ENCODE peak calls at places on chromosomes 7 and 10, in nine cellular contexts. E, D, R, S, M, C, P, K and Q are unnamed samples.
A peak's percentile ranks its signal among the peaks of the same experiment; 100 is the strongest.

GRCh38 chr10:98074315-98074911 is 44.0 kb upstream of the CRTAC1 start:
- DNase-seq in K (no peak), D (peak; percentile 21), R (no peak), C (no peak), M (no peak), E (peak; percentile 15), S (peak; percentile 10), P (peak; percentile 31), Q (peak; percentile 30)

GRCh38 chr7:16891338-16891737 is 9.6 kb upstream of the AGR3 start:
- DNase-seq in C (peak; percentile 32), D (no peak), P (peak; percentile 55), R (no peak), S (peak; percentile 46), K (peak; percentile 68), M (no peak), E (peak; percentile 2), Q (peak; percentile 74)

GRCh38 chr7:7808156-7808555 is 89.7 kb upstream of the RPA3 start:
- DNase-seq in P (no peak), K (peak; percentile 52), E (no peak), S (peak; percentile 60), M (no peak), C (no peak), D (no peak), R (no peak), Q (peak; percentile 71)

GRCh38 chr10:59557052-59557451 is 152.6 kb downstream of the SLC16A9 start:
- DNase-seq in M (no peak), C (no peak), S (no peak), D (no peak), R (no peak), P (no peak), K (no peak), E (no peak), Q (no peak)

GRCh38 chr7:5545529-5545928 is 121.9 kb upstream of the TNRC18 start:
- DNase-seq in M (no peak), E (no peak), D (no peak), R (no peak), P (no peak), C (no peak), K (no peak), S (no peak), Q (no peak)

GRCh38 chr10:27100800-27101347 is 580 bp upstream of the ANKRD26 start:
- DNase-seq in P (no peak), K (no peak), M (no peak), R (no peak), D (no peak), E (no peak), C (no peak), S (no peak), Q (no peak)

GRCh38 chr7:143375298-143376034 is 5.7 kb upstream of the ZYX start:
- DNase-seq in S (peak; percentile 72), E (peak; percentile 40), D (no peak), P (no peak), K (no peak), M (no peak), R (no peak), C (peak; percentile 77), Q (no peak)

GRCh38 chr10:17599089-17599488 is 18.1 kb downstream of the HACD1 start:
- DNase-seq in K (peak; percentile 33), S (peak; percentile 39), E (no peak), R (no peak), M (no peak), D (no peak), P (no peak), C (peak; percentile 46), Q (peak; percentile 53)

GRCh38 chr7:123871998-123872867 is 27.3 kb downstream of the HYAL4 start:
- DNase-seq in P (peak; percentile 53), S (peak; percentile 53), M (peak; percentile 19), E (peak; percentile 50), C (peak; percentile 44), R (no peak), K (peak; percentile 32), D (peak; percentile 18), Q (peak; percentile 72)

GRCh38 chr7:18426564-18427226 is 68.9 kb upstream of the HDAC9 start:
- DNase-seq in P (no peak), C (peak; percentile 67), D (no peak), R (no peak), K (peak; percentile 65), M (no peak), E (no peak), S (peak; percentile 68), Q (peak; percentile 35)

GRCh38 chr7:134549366-134549765 is 456 bp downstream of the AKR1B15 start:
- DNase-seq in P (no peak), M (no peak), C (no peak), S (no peak), K (no peak), R (no peak), E (no peak), D (no peak), Q (no peak)

GRCh38 chr10:118835682-118836326 is 81.0 kb upstream of the CACUL1 start:
- DNase-seq in C (peak; percentile 73), R (no peak), K (peak; percentile 27), E (no peak), M (no peak), P (peak; percentile 51), D (no peak), S (peak; percentile 88), Q (peak; percentile 99)

GRCh38 chr7:95688931-95689453 is 83.4 kb upstream of the DYNC1I1 start:
- DNase-seq in P (no peak), R (no peak), K (no peak), C (peak; percentile 65), M (no peak), E (no peak), S (peak; percentile 8), D (no peak), Q (peak; percentile 54)